ENCODE peak calls at places on chromosomes 16 and 17, in six cellular contexts. E is substantia nigra, J is lower lobe of right lung, S is Calu3, A is T-helper 2 cell, Z is PC-9. T is an unnamed sample.

GRCh38 chr16:2836646-2837508 is 6.8 kb downstream of the ZG16B start:
- DNase-seq in E (no peak), J (peak), S (no peak), A (no peak), Z (no peak), T (no peak)

GRCh38 chr17:66365204-66365524 is 62.8 kb downstream of the PRKCA start:
- DNase-seq in E (no peak), J (no peak), S (no peak), A (no peak), Z (no peak), T (no peak)

GRCh38 chr17:78667741-78668640 is 90.8 kb upstream of the DNAH17 start:
- DNase-seq in E (no peak), J (no peak), S (no peak), A (no peak), Z (no peak), T (no peak)

GRCh38 chr16:4323071-4323844 is 7.4 kb downstream of the GLIS2 start:
- DNase-seq in E (peak), J (peak), S (peak), A (no peak), Z (peak), T (no peak)

GRCh38 chr17:28139822-28140221 is 97.3 kb downstream of the NLK start:
- DNase-seq in E (no peak), J (no peak), S (no peak), A (no peak), Z (no peak), T (no peak)

GRCh38 chr17:72333570-72333969 is 212.8 kb downstream of the SOX9 start:
- DNase-seq in E (no peak), J (no peak), S (no peak), A (no peak), Z (no peak), T (no peak)

GRCh38 chr16:8108991-8109509 is 481.3 kb downstream of the TMEM114 start:
- DNase-seq in E (no peak), J (no peak), S (no peak), A (no peak), Z (peak), T (peak)

GRCh38 chr16:49834496-49835009 is 21.4 kb downstream of the ZNF423 start:
- DNase-seq in E (peak), J (peak), S (no peak), A (no peak), Z (no peak), T (no peak)

GRCh38 chr16:543301-544164 is 16.0 kb downstream of the CAPN15 start:
- DNase-seq in E (no peak), J (no peak), S (no peak), A (no peak), Z (no peak), T (no peak)

GRCh38 chr16:84738255-84739038 is 38.6 kb downstream of the USP10 start:
- DNase-seq in E (peak), J (peak), S (peak), A (peak), Z (peak), T (peak)

GRCh38 chr16:49049191-49049590 is 232.4 kb downstream of the CBLN1 start:
- DNase-seq in E (peak), J (no peak), S (no peak), A (no peak), Z (no peak), T (no peak)

GRCh38 chr17:70916469-70916868 is 747.1 kb downstream of the KCNJ2 start:
- DNase-seq in E (no peak), J (no peak), S (no peak), A (no peak), Z (no peak), T (no peak)

GRCh38 chr16:88376835-88377726 is 5.7 kb upstream of the ZNF469 start:
- DNase-seq in E (no peak), J (peak), S (no peak), A (no peak), Z (peak), T (no peak)

GRCh38 chr16:25478476-25478875 is 213.3 kb upstream of the HS3ST4 start:
- DNase-seq in E (no peak), J (no peak), S (no peak), A (no peak), Z (no peak), T (no peak)

GRCh38 chr16:75377971-75378386 is 55.3 kb downstream of the CFDP1 start:
- DNase-seq in E (no peak), J (no peak), S (no peak), A (no peak), Z (peak), T (peak)

GRCh38 chr16:88781140-88782077 is 3.6 kb downstream of the PIEZO1 start:
- DNase-seq in E (no peak), J (peak), S (no peak), A (peak), Z (no peak), T (no peak)

GRCh38 chr16:46768809-46769208 is 20.7 kb upstream of the MYLK3 start:
- DNase-seq in E (no peak), J (no peak), S (no peak), A (no peak), Z (no peak), T (peak)

GRCh38 chr16:74580828-74581227 is 26.1 kb downstream of the GLG1 start:
- DNase-seq in E (no peak), J (no peak), S (no peak), A (no peak), Z (no peak), T (no peak)

GRCh38 chr16:29899516-29900101 is at the start of gene SEZ6L2:
- DNase-seq in E (peak), J (peak), S (peak), A (no peak), Z (peak), T (peak)

GRCh38 chr17:64042700-64043485 is 22.5 kb upstream of the ICAM2 start:
- DNase-seq in E (no peak), J (no peak), S (no peak), A (no peak), Z (no peak), T (no peak)

GRCh38 chr17:40122944-40123810 is 1.4 kb downstream of the MSL1 start:
- DNase-seq in E (peak), J (peak), S (peak), A (peak), Z (peak), T (peak)

GRCh38 chr17:49193513-49194296 is 16.7 kb downstream of the GNGT2 start:
- DNase-seq in E (peak), J (peak), S (peak), A (peak), Z (peak), T (peak)

GRCh38 chr16:66120656-66121055 is 245.8 kb upstream of the CDH5 start:
- DNase-seq in E (no peak), J (no peak), S (no peak), A (no peak), Z (no peak), T (no peak)

GRCh38 chr17:64059756-64060155 is 39.3 kb upstream of the ICAM2 start:
- DNase-seq in E (no peak), J (no peak), S (no peak), A (no peak), Z (no peak), T (no peak)

GRCh38 chr17:12097326-12097725 is 76.6 kb downstream of the MAP2K4 start:
- DNase-seq in E (no peak), J (no peak), S (no peak), A (no peak), Z (no peak), T (no peak)

GRCh38 chr16:48963306-48963705 is 318.3 kb downstream of the CBLN1 start:
- DNase-seq in E (no peak), J (no peak), S (no peak), A (no peak), Z (no peak), T (no peak)

T was measured in DMS53.